ENCODE peak calls at places on chromosomes 11 and 22, in four cellular contexts. K, Q, D and B are unnamed samples.

GRCh38 chr11:57800444-57801184 is 39.0 kb downstream of the CTNND1 start:
- DNase-seq in K (no peak), Q (peak; percentile 74), D (no peak), B (peak; percentile 66)

GRCh38 chr11:5336331-5336730 is 7.0 kb downstream of the OR51B5 start:
- DNase-seq in K (no peak), Q (no peak), D (no peak), B (no peak)

GRCh38 chr11:43664295-43664694 is 16.2 kb upstream of the HSD17B12 start:
- DNase-seq in K (no peak), Q (no peak), D (no peak), B (no peak)

GRCh38 chr11:9802291-9802861 is 138.5 kb downstream of the SWAP70 start:
- DNase-seq in K (peak; percentile 93), Q (peak; percentile 40), D (no peak), B (no peak)

GRCh38 chr11:9838961-9839360 is 175.1 kb downstream of the SWAP70 start:
- DNase-seq in K (no peak), Q (no peak), D (no peak), B (peak; percentile 27)

GRCh38 chr11:64876226-64876750 is 2.1 kb downstream of the EHD1 start:
- DNase-seq in K (no peak), Q (no peak), D (no peak), B (no peak)

GRCh38 chr11:110428956-110429613 is 663 bp upstream of the FDX1 start:
- DNase-seq in K (no peak), Q (peak; percentile 41), D (no peak), B (peak; percentile 29)

GRCh38 chr11:120594746-120595145 is 83.2 kb downstream of the GRIK4 start:
- DNase-seq in K (no peak), Q (no peak), D (no peak), B (no peak)

GRCh38 chr22:43305806-43306205 is 37.4 kb downstream of the SCUBE1 start:
- DNase-seq in K (no peak), Q (no peak), D (no peak), B (no peak)

GRCh38 chr11:12187399-12187798 is 77.0 kb downstream of the MICAL2 start:
- DNase-seq in K (no peak), Q (no peak), D (no peak), B (peak; percentile 42)

GRCh38 chr11:45102361-45102809 is 44.1 kb upstream of the PRDM11 start:
- DNase-seq in K (no peak), Q (no peak), D (no peak), B (no peak)

GRCh38 chr11:117583063-117583801 is 213.8 kb downstream of the DSCAML1 start:
- DNase-seq in K (no peak), Q (no peak), D (peak; percentile 39), B (no peak)

GRCh38 chr11:123797065-123797940 is 8.8 kb downstream of the OR6M1 start:
- DNase-seq in K (no peak), Q (no peak), D (no peak), B (no peak)

GRCh38 chr11:47918882-47919495 is 61.4 kb upstream of the PTPRJ start:
- DNase-seq in K (no peak), Q (no peak), D (no peak), B (no peak)

GRCh38 chr11:68010058-68011041 is at the start of gene ALDH3B1:
- DNase-seq in K (no peak), Q (peak; percentile 49), D (peak; percentile 82), B (no peak)

GRCh38 chr11:46330887-46331652 is 16.2 kb upstream of the DGKZ start:
- DNase-seq in K (no peak), Q (no peak), D (no peak), B (no peak)

GRCh38 chr11:35747638-35748037 is 85.1 kb downstream of the TRIM44 start:
- DNase-seq in K (no peak), Q (no peak), D (no peak), B (no peak)

GRCh38 chr11:101765932-101766331 is 148.9 kb upstream of the CEP126 start:
- DNase-seq in K (no peak), Q (no peak), D (no peak), B (no peak)

GRCh38 chr11:130037881-130038601 is 31.7 kb upstream of the APLP2 start:
- DNase-seq in K (no peak), Q (peak; percentile 34), D (no peak), B (no peak)

GRCh38 chr11:118068206-118068944 is 8.5 kb upstream of the TMPRSS4 start:
- DNase-seq in K (no peak), Q (no peak), D (no peak), B (no peak)

GRCh38 chr22:36236338-36237319 is 2.7 kb downstream of the APOL2 start:
- DNase-seq in K (no peak), Q (no peak), D (no peak), B (no peak)

GRCh38 chr22:41870786-41871185 is 37.9 kb downstream of the SREBF2 start:
- DNase-seq in K (no peak), Q (no peak), D (no peak), B (no peak)

GRCh38 chr11:122268601-122269130 is 152.7 kb upstream of the BLID start:
- DNase-seq in K (no peak), Q (no peak), D (no peak), B (no peak)

GRCh38 chr22:26561756-26562417 is 28.0 kb downstream of the TPST2 start:
- DNase-seq in K (no peak), Q (no peak), D (no peak), B (no peak)

GRCh38 chr11:125562430-125562829 is 6.8 kb upstream of the EI24 start:
- DNase-seq in K (no peak), Q (no peak), D (no peak), B (no peak)

GRCh38 chr11:118652681-118653181 is 26.7 kb downstream of the TREH start:
- DNase-seq in K (no peak), Q (no peak), D (no peak), B (no peak)

GRCh38 chr22:49450521-49450920 is 377.2 kb downstream of the BRD1 start:
- DNase-seq in K (no peak), Q (no peak), D (no peak), B (no peak)

GRCh38 chr22:19870153-19871022 is 15.7 kb upstream of the GNB1L start:
- DNase-seq in K (no peak), Q (no peak), D (peak; percentile 50), B (no peak)

GRCh38 chr11:58574851-58575250 is 805 bp downstream of the LPXN start:
- DNase-seq in K (no peak), Q (no peak), D (no peak), B (no peak)

GRCh38 chr22:27919943-27920755 is 1.1 kb upstream of the PITPNB start:
- DNase-seq in K (peak; percentile 24), Q (no peak), D (no peak), B (no peak)

GRCh38 chr11:7689239-7689638 is 15.9 kb upstream of the CYB5R2 start:
- DNase-seq in K (no peak), Q (no peak), D (no peak), B (no peak)

GRCh38 chr11:7687386-7687785 is 14.1 kb upstream of the CYB5R2 start:
- DNase-seq in K (no peak), Q (no peak), D (no peak), B (no peak)

GRCh38 chr11:7691759-7692334 is 14.4 kb downstream of the OVCH2 start:
- DNase-seq in K (no peak), Q (no peak), D (no peak), B (no peak)

GRCh38 chr11:7688238-7688826 is 15.0 kb upstream of the CYB5R2 start:
- DNase-seq in K (no peak), Q (peak; percentile 60), D (no peak), B (no peak)

DNA sequence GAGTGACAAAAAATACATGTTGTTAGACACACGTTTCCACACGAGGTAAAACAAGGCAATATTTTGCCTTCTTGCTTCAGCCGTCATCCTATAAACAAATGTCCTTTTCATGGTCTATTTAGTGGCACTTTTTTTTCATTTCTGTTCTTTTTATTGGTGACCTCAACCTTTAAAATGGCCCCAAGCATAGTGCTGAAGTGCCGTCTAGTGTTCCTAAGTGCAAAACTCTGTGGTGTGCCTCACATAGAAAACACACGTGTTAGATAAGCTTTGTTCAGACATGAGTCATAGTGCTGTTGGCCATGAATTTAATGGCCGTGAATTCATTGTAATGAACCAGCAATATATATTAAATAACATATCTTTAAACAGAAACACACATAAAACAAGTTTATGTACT is 15.6 kb downstream of the OVCH2 start:
- DNase-seq in K (no peak), Q (no peak), D (no peak), B (no peak)
- TF ChIP-seq CTCF in K (peak; percentile 6), Q (no peak), D (no peak), B (no peak)

GRCh38 chr11:62273284-62273683 is 3.3 kb downstream of the SCGB2A2 start:
- DNase-seq in K (no peak), Q (no peak), D (no peak), B (no peak)

GRCh38 chr11:62267050-62267449 is 2.9 kb upstream of the SCGB2A2 start:
- DNase-seq in K (no peak), Q (no peak), D (no peak), B (no peak)

GRCh38 chr11:62267576-62267975 is 2.4 kb upstream of the SCGB2A2 start:
- DNase-seq in K (no peak), Q (no peak), D (no peak), B (no peak)

GRCh38 chr11:62266558-62266957 is 3.4 kb upstream of the SCGB2A2 start:
- DNase-seq in K (no peak), Q (no peak), D (no peak), B (no peak)

GRCh38 chr11:62269654-62270278 is at the start of gene SCGB2A2:
- DNase-seq in K (no peak), Q (no peak), D (peak; percentile 74), B (no peak)
- TF ChIP-seq CTCF in K (no peak), Q (peak; percentile 49), D (peak; percentile 22), B (no peak)

DNA sequence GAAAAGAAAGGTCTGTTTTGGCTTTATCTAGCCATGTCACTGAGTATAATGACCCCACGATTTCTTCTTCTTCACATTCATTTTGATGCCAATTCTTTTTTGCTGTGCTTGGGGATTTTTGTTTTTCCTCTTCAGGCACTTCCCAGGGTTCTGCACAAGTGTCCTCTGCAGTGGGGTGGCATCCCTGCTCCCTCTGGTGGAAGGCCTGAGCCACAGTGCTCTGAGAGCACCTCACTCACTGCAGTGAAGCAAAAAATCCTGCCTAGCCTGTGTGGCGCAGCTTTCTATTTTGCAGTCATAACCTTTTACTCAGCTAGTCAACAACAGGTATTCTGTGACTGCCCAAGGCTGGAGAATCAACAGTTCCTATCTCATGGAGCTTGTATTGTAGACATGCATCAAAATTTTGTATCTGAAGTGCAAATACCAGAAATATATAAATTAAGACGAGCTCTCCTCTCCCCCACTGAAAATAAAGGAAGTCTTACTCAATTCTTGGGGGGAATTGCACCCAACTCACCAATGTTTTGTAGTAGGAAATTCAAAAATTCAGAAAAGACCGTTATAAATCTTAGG is 153.3 kb downstream of the NCAM1 start:
- DNase-seq in K (peak; percentile 5), Q (peak; percentile 9), D (peak; percentile 66), B (no peak)
- TF ChIP-seq CTCF in K (peak; percentile 77), Q (peak; percentile 67), D (peak; percentile 62), B (peak; percentile 25)

DNA sequence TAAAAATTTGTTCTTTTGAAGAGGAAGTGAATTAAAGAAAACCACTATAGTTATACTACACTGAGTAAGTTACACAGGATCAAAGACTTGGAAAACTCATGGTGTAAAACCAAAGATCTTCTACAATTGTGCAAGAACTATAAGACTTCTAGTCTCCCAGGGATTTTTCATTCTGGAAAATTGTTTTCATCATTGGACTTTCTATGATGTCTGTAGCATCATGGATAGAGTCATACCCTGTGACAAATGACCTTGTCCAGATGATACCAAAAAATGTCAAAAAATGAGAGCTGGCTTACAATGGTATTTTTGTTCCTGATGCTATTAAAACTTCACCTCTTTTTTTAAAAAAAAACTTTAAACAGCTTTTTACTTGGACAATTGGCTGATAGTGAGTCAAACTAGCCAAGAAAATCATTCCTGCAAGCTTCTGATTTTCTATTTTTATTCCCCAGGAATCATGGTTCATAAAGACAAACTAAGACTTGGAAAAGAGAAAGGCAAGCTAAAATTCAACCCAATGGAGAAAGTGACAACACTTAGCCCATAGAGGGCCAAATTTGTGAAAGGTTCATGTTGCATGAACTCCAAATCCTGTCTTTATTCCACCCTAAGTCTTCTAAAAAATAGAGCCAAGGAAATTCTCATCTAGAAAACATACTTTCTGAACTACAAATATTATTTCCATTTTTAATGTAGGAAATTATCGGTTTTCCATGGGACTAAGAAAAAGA is 30.7 kb downstream of the ME3 start:
- DNase-seq in K (no peak), Q (no peak), D (no peak), B (no peak)
- TF ChIP-seq CTCF in K (no peak), Q (no peak), D (no peak), B (no peak)